ENCODE peak calls at places on chromosomes 11 and 22, in five cellular contexts. R is A549, D is endothelial cell of umbilical vein, Z is HepG2, B is K562. X is an unnamed sample.
A peak's percentile ranks its signal among the peaks of the same experiment; 100 is the strongest.

GRCh38 chr11:68354181-68354872 is 41.9 kb downstream of the LRP5 start:
- DNase-seq in Z (no peak), R (peak; percentile 91), D (peak; percentile 44), B (no peak), X (no peak)

GRCh38 chr11:36635463-36635862 is 37.4 kb upstream of the RAG2 start:
- DNase-seq in B (no peak), D (no peak), R (no peak), Z (no peak), X (no peak)

GRCh38 chr11:115334932-115335788 is 169.1 kb downstream of the CADM1 start:
- DNase-seq in B (peak; percentile 20), Z (peak; percentile 19), D (peak; percentile 41), R (peak; percentile 46), X (peak; percentile 33)

GRCh38 chr11:116078101-116078561 is 573.9 kb upstream of the CADM1 start:
- DNase-seq in Z (peak; percentile 15), D (no peak), B (peak; percentile 14), R (no peak), X (peak; percentile 19)

GRCh38 chr11:77779935-77780334 is 40.6 kb downstream of the RSF1 start:
- DNase-seq in Z (peak; percentile 29), R (peak; percentile 21), B (no peak), D (peak; percentile 30), X (peak; percentile 47)

GRCh38 chr11:58525037-58525614 is 17.2 kb upstream of the OR5B21 start:
- DNase-seq in Z (no peak), R (no peak), D (no peak), B (no peak), X (peak; percentile 77)

GRCh38 chr11:12414641-12415040 is 37.3 kb downstream of the PARVA start:
- DNase-seq in D (no peak), B (no peak), R (no peak), Z (no peak), X (no peak)

GRCh38 chr22:29171721-29172120 is 34.0 kb upstream of the EMID1 start:
- DNase-seq in D (no peak), B (no peak), Z (no peak), R (no peak), X (no peak)

GRCh38 chr22:46402505-46402904 is 67.0 kb downstream of the TRMU start:
- DNase-seq in R (no peak), Z (no peak), B (no peak), D (no peak), X (no peak)

GRCh38 chr22:28900379-28900778 is 17.0 kb downstream of the ZNRF3 start:
- DNase-seq in R (no peak), D (no peak), Z (no peak), B (no peak), X (no peak)

GRCh38 chr22:30251661-30252226 is 5.2 kb upstream of the LIF start:
- DNase-seq in Z (no peak), B (no peak), D (no peak), R (no peak), X (no peak)

GRCh38 chr11:60918941-60919275 is 5.0 kb downstream of the TMEM109 start:
- DNase-seq in Z (no peak), D (no peak), R (peak; percentile 19), B (no peak), X (no peak)

GRCh38 chr11:356610-357009 is 12.7 kb upstream of the B4GALNT4 start:
- DNase-seq in B (no peak), D (no peak), R (no peak), Z (no peak), X (no peak)

GRCh38 chr11:33692013-33692504 is 8.6 kb downstream of the C11orf91 start:
- DNase-seq in D (peak; percentile 98), R (peak; percentile 94), Z (peak; percentile 76), B (no peak), X (no peak)

GRCh38 chr11:125498521-125498920 is 2.5 kb upstream of the FEZ1 start:
- DNase-seq in Z (no peak), R (no peak), B (no peak), D (no peak), X (no peak)

GRCh38 chr22:20586403-20586745 is 79.0 kb downstream of the MED15 start:
- DNase-seq in B (no peak), D (no peak), Z (no peak), R (no peak), X (no peak)

GRCh38 chr11:26578998-26579635 is 7.1 kb upstream of the MUC15 start:
- DNase-seq in Z (no peak), D (no peak), R (no peak), B (no peak), X (no peak)

GRCh38 chr11:62543680-62544444 is 2.7 kb downstream of the AHNAK start:
- DNase-seq in R (no peak), D (no peak), Z (no peak), B (no peak), X (no peak)

GRCh38 chr22:22683668-22684361 is 39.4 kb downstream of the GGTLC2 start:
- DNase-seq in D (no peak), R (no peak), Z (no peak), B (no peak), X (no peak)

GRCh38 chr11:133180201-133180600 is 352.1 kb downstream of the OPCML start:
- DNase-seq in R (no peak), D (no peak), B (no peak), Z (no peak), X (no peak)

GRCh38 chr11:97454988-97455387 is 1065.2 kb downstream of the JRKL start:
- DNase-seq in B (no peak), R (no peak), D (peak; percentile 16), Z (peak; percentile 3), X (peak; percentile 12)

GRCh38 chr22:32416556-32417085 is 4.6 kb upstream of the RTCB start:
- DNase-seq in D (no peak), Z (no peak), B (no peak), R (no peak), X (no peak)

GRCh38 chr11:44226472-44226871 is 83.5 kb downstream of the ALX4 start:
- DNase-seq in Z (no peak), B (no peak), D (no peak), R (no peak), X (no peak)

GRCh38 chr11:106697058-106697457 is 321.2 kb downstream of the GUCY1A2 start:
- DNase-seq in D (no peak), Z (no peak), R (no peak), B (no peak), X (no peak)

GRCh38 chr11:2510626-2511402 is 66.0 kb downstream of the KCNQ1 start:
- DNase-seq in Z (no peak), D (no peak), B (peak; percentile 1), R (no peak), X (no peak)

GRCh38 chr22:43404673-43405385 is 7.0 kb upstream of the MPPED1 start:
- DNase-seq in D (no peak), Z (no peak), B (no peak), R (no peak), X (no peak)

GRCh38 chr22:47423266-47423665 is 660.8 kb downstream of the TBC1D22A start:
- DNase-seq in Z (no peak), R (no peak), D (no peak), B (no peak), X (no peak)

GRCh38 chr11:128835741-128836410 is 31.2 kb downstream of the KCNJ1 start:
- DNase-seq in Z (peak; percentile 17), R (no peak), B (no peak), D (peak; percentile 94), X (no peak)

GRCh38 chr22:23824476-23825245 is 14.1 kb downstream of the DERL3 start:
- DNase-seq in Z (no peak), D (no peak), B (no peak), R (no peak), X (no peak)

GRCh38 chr11:13262096-13262495 is 15.5 kb upstream of the BMAL1 start:
- DNase-seq in B (no peak), Z (no peak), R (no peak), D (peak; percentile 7), X (no peak)

GRCh38 chr22:47842119-47842518 is 1079.7 kb downstream of the TBC1D22A start:
- DNase-seq in B (no peak), Z (no peak), D (no peak), R (no peak), X (peak; percentile 5)

GRCh38 chr22:28978158-28978557 is 83.5 kb downstream of the C22orf31 start:
- DNase-seq in D (no peak), B (no peak), R (no peak), Z (no peak), X (peak; percentile 28)

GRCh38 chr22:37905534-37906363 is at the start of gene MICALL1:
- DNase-seq in B (peak; percentile 85), Z (no peak), D (peak; percentile 69), R (peak; percentile 64), X (peak; percentile 78)
- TF ChIP-seq MYC in B (no peak), Z (peak; percentile 37), D (no peak), R (no peak), X (no peak)

GRCh38 chr11:1504581-1505290 is 18.2 kb upstream of the MOB2 start:
- DNase-seq in D (no peak), Z (no peak), R (no peak), B (no peak), X (no peak)
- TF ChIP-seq MYC in D (no peak), Z (no peak), R (no peak), B (no peak), X (no peak)

GRCh38 chr11:82892611-82893169 is 7.5 kb downstream of the PRCP start:
- DNase-seq in Z (no peak), B (no peak), D (no peak), R (no peak), X (no peak)

GRCh38 chr11:82890941-82891340 is 9.3 kb downstream of the PRCP start:
- DNase-seq in Z (no peak), D (no peak), R (no peak), B (no peak), X (peak; percentile 51)

GRCh38 chr11:82883853-82884252 is 16.4 kb downstream of the PRCP start:
- DNase-seq in B (no peak), R (no peak), Z (no peak), D (peak; percentile 94), X (no peak)

GRCh38 chr11:82890002-82890341 is 10.3 kb downstream of the PRCP start:
- DNase-seq in D (no peak), Z (no peak), R (no peak), B (no peak), X (no peak)

DNA sequence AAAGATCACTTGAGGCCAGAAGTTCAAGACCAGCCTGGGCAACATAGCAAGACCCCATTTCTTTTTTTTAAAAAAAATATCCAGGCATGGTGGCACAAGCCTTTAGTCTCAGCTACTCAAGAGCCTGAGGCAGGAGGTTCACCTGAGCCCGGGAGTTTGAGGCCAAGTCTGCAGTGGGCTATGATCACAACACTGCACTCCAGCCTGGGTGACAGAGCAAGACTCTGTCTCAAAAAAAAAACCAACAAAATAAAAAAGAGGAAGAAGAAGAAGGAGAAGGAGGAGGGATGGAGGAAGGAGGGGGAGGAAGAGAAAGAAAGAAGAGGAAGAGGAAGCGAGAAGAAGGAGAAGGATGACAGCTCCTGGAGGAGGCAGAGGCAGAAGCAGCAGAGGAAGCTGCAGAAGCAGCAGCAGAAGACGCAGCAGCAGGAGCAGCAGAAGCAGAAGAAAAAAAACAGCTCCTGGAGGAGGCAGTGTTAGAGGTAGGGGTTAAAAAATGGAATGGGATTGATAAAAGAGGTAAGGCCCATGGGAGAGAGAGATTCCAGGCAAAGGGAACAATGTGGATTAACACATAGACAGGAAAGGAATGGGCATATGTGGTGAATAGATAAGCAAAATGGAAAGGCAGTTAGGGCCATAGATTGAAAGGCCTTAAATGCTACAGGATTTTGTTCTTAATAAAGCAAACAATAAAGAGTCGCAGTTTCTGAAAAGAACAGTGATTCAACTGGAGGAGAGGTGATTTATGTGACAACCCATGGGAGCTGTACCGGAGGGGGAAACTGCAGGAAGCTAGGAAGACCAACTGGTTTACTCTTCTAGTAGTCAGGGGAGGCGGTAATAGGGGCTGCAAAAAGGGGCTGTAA is 10.9 kb downstream of the PRCP start:
- DNase-seq in Z (no peak), D (peak; percentile 96), B (no peak), R (no peak), X (peak; percentile 66)
- TF ChIP-seq MYC in Z (no peak), D (no peak), B (no peak), R (no peak), X (no peak)

GRCh38 chr11:47408598-47409439 is 429 bp downstream of the SLC39A13 start:
- DNase-seq in D (peak; percentile 84), B (no peak), R (peak; percentile 38), Z (no peak), X (no peak)
- TF ChIP-seq MYC in D (peak; percentile 59), B (no peak), R (no peak), Z (no peak), X (no peak)

X was measured in NB4.